ENCODE peak calls at places on chromosomes 5 and 9, in seven cellular contexts. One of them, this sample, is unnamed.

GRCh38 chr5:79133121-79133656 is 21.6 kb downstream of the BHMT start:
- DNase-seq in lung: no peak
- DNase-seq in stomach: no peak
- DNase-seq in IMR-90: peak
- DNase-seq in body of pancreas: no peak
- DNase-seq in astrocyte of the cerebellum: peak
- DNase-seq in brain microvascular endothelial cell: no peak
- DNase-seq in this sample: peak

GRCh38 chr9:99579964-99580363 is 241.7 kb upstream of the NR4A3 start:
- DNase-seq in IMR-90: no peak
- DNase-seq in body of pancreas: peak
- DNase-seq in stomach: no peak
- DNase-seq in astrocyte of the cerebellum: no peak
- DNase-seq in lung: no peak
- DNase-seq in brain microvascular endothelial cell: no peak
- DNase-seq in this sample: no peak

GRCh38 chr5:160312960-160313734 is 783 bp upstream of the CCNJL start:
- DNase-seq in IMR-90: no peak
- DNase-seq in stomach: no peak
- DNase-seq in body of pancreas: no peak
- DNase-seq in lung: no peak
- DNase-seq in brain microvascular endothelial cell: no peak
- DNase-seq in astrocyte of the cerebellum: no peak
- DNase-seq in this sample: no peak

GRCh38 chr9:93652604-93653592 is 76.5 kb downstream of the PHF2 start:
- DNase-seq in body of pancreas: no peak
- DNase-seq in IMR-90: no peak
- DNase-seq in astrocyte of the cerebellum: no peak
- DNase-seq in brain microvascular endothelial cell: no peak
- DNase-seq in lung: no peak
- DNase-seq in stomach: no peak
- DNase-seq in this sample: no peak

GRCh38 chr5:173714551-173715428 is 98.3 kb upstream of the BOD1 start:
- DNase-seq in stomach: no peak
- DNase-seq in IMR-90: peak
- DNase-seq in astrocyte of the cerebellum: peak
- DNase-seq in body of pancreas: peak
- DNase-seq in lung: no peak
- DNase-seq in brain microvascular endothelial cell: peak
- DNase-seq in this sample: no peak

GRCh38 chr9:121362813-121363585 is 7.1 kb downstream of the STOM start:
- DNase-seq in body of pancreas: no peak
- DNase-seq in brain microvascular endothelial cell: no peak
- DNase-seq in astrocyte of the cerebellum: no peak
- DNase-seq in stomach: no peak
- DNase-seq in lung: no peak
- DNase-seq in IMR-90: peak
- DNase-seq in this sample: no peak

GRCh38 chr9:2260401-2261306 is 245.5 kb downstream of the SMARCA2 start:
- DNase-seq in IMR-90: peak
- DNase-seq in body of pancreas: peak
- DNase-seq in lung: no peak
- DNase-seq in brain microvascular endothelial cell: peak
- DNase-seq in stomach: peak
- DNase-seq in astrocyte of the cerebellum: no peak
- DNase-seq in this sample: peak

GRCh38 chr9:114017741-114018715 is 60.1 kb downstream of the AMBP start:
- DNase-seq in brain microvascular endothelial cell: no peak
- DNase-seq in IMR-90: no peak
- DNase-seq in body of pancreas: no peak
- DNase-seq in lung: peak
- DNase-seq in stomach: peak
- DNase-seq in astrocyte of the cerebellum: no peak
- DNase-seq in this sample: no peak

GRCh38 chr5:40572947-40573346 is 106.8 kb upstream of the PTGER4 start:
- DNase-seq in astrocyte of the cerebellum: no peak
- DNase-seq in lung: no peak
- DNase-seq in body of pancreas: peak
- DNase-seq in IMR-90: peak
- DNase-seq in stomach: no peak
- DNase-seq in brain microvascular endothelial cell: peak
- DNase-seq in this sample: no peak

GRCh38 chr5:14342306-14342705 is 199.2 kb downstream of the TRIO start:
- DNase-seq in brain microvascular endothelial cell: peak
- DNase-seq in IMR-90: peak
- DNase-seq in astrocyte of the cerebellum: no peak
- DNase-seq in stomach: peak
- DNase-seq in lung: no peak
- DNase-seq in body of pancreas: peak
- DNase-seq in this sample: no peak

GRCh38 chr5:154390096-154390495 is 55.7 kb upstream of the SAP30L start:
- DNase-seq in lung: no peak
- DNase-seq in body of pancreas: no peak
- DNase-seq in stomach: no peak
- DNase-seq in IMR-90: peak
- DNase-seq in astrocyte of the cerebellum: no peak
- DNase-seq in brain microvascular endothelial cell: peak
- DNase-seq in this sample: no peak

GRCh38 chr5:145554399-145554798 is 280.7 kb downstream of the PRELID2 start:
- DNase-seq in brain microvascular endothelial cell: peak
- DNase-seq in body of pancreas: peak
- DNase-seq in lung: no peak
- DNase-seq in astrocyte of the cerebellum: peak
- DNase-seq in IMR-90: peak
- DNase-seq in stomach: no peak
- DNase-seq in this sample: peak

GRCh38 chr9:38392235-38393127 is at the start of gene ALDH1B1:
- DNase-seq in brain microvascular endothelial cell: peak
- DNase-seq in IMR-90: peak
- DNase-seq in lung: peak
- DNase-seq in astrocyte of the cerebellum: peak
- DNase-seq in body of pancreas: peak
- DNase-seq in stomach: peak
- DNase-seq in this sample: peak

GRCh38 chr5:8848362-8848761 is 697.5 kb downstream of the SEMA5A start:
- DNase-seq in stomach: no peak
- DNase-seq in brain microvascular endothelial cell: no peak
- DNase-seq in astrocyte of the cerebellum: no peak
- DNase-seq in IMR-90: no peak
- DNase-seq in body of pancreas: no peak
- DNase-seq in lung: no peak
- DNase-seq in this sample: no peak

GRCh38 chr9:110076894-110077725 is 130.8 kb downstream of the C9orf152 start:
- DNase-seq in body of pancreas: no peak
- DNase-seq in brain microvascular endothelial cell: peak
- DNase-seq in stomach: no peak
- DNase-seq in lung: no peak
- DNase-seq in astrocyte of the cerebellum: peak
- DNase-seq in IMR-90: peak
- DNase-seq in this sample: peak

GRCh38 chr9:133577463-133578112 is 31.6 kb downstream of the FAM163B start:
- DNase-seq in brain microvascular endothelial cell: no peak
- DNase-seq in body of pancreas: no peak
- DNase-seq in astrocyte of the cerebellum: no peak
- DNase-seq in IMR-90: no peak
- DNase-seq in lung: no peak
- DNase-seq in stomach: no peak
- DNase-seq in this sample: no peak

GRCh38 chr9:107789001-107789710 is 299.6 kb upstream of the KLF4 start:
- DNase-seq in astrocyte of the cerebellum: no peak
- DNase-seq in body of pancreas: no peak
- DNase-seq in stomach: no peak
- DNase-seq in brain microvascular endothelial cell: no peak
- DNase-seq in IMR-90: no peak
- DNase-seq in lung: no peak
- DNase-seq in this sample: no peak

GRCh38 chr5:150208187-150209015 is 18.5 kb downstream of the SLC6A7 start:
- DNase-seq in lung: no peak
- DNase-seq in stomach: no peak
- DNase-seq in astrocyte of the cerebellum: no peak
- DNase-seq in body of pancreas: no peak
- DNase-seq in brain microvascular endothelial cell: peak
- DNase-seq in IMR-90: peak
- DNase-seq in this sample: no peak

GRCh38 chr5:144002866-144003265 is 167.6 kb downstream of the YIPF5 start:
- DNase-seq in stomach: no peak
- DNase-seq in IMR-90: no peak
- DNase-seq in brain microvascular endothelial cell: no peak
- DNase-seq in lung: no peak
- DNase-seq in astrocyte of the cerebellum: no peak
- DNase-seq in body of pancreas: no peak
- DNase-seq in this sample: no peak

GRCh38 chr5:16489322-16489791 is 23.8 kb upstream of the ZNF622 start:
- DNase-seq in IMR-90: peak
- DNase-seq in lung: no peak
- DNase-seq in brain microvascular endothelial cell: no peak
- DNase-seq in stomach: no peak
- DNase-seq in astrocyte of the cerebellum: peak
- DNase-seq in body of pancreas: peak
- DNase-seq in this sample: no peak
- TF ChIP-seq CTCF in IMR-90: peak
- TF ChIP-seq CTCF in lung: peak
- TF ChIP-seq CTCF in brain microvascular endothelial cell: peak
- TF ChIP-seq CTCF in stomach: peak
- TF ChIP-seq CTCF in astrocyte of the cerebellum: peak
- TF ChIP-seq CTCF in body of pancreas: peak
- TF ChIP-seq CTCF in this sample: peak

GRCh38 chr5:136084698-136085097 is 47.9 kb upstream of the SMAD5 start:
- DNase-seq in stomach: peak
- DNase-seq in astrocyte of the cerebellum: no peak
- DNase-seq in lung: no peak
- DNase-seq in body of pancreas: peak
- DNase-seq in IMR-90: no peak
- DNase-seq in brain microvascular endothelial cell: no peak
- DNase-seq in this sample: no peak

GRCh38 chr5:136080483-136081180 is 51.8 kb downstream of the TGFBI start:
- DNase-seq in brain microvascular endothelial cell: peak
- DNase-seq in lung: peak
- DNase-seq in IMR-90: peak
- DNase-seq in stomach: peak
- DNase-seq in astrocyte of the cerebellum: peak
- DNase-seq in body of pancreas: peak
- DNase-seq in this sample: peak

GRCh38 chr5:136080113-136080482 is 51.3 kb downstream of the TGFBI start:
- DNase-seq in brain microvascular endothelial cell: peak
- DNase-seq in body of pancreas: no peak
- DNase-seq in stomach: no peak
- DNase-seq in astrocyte of the cerebellum: no peak
- DNase-seq in lung: no peak
- DNase-seq in IMR-90: no peak
- DNase-seq in this sample: no peak

GRCh38 chr5:136081192-136081591 is 51.5 kb upstream of the SMAD5 start:
- DNase-seq in lung: no peak
- DNase-seq in astrocyte of the cerebellum: no peak
- DNase-seq in IMR-90: no peak
- DNase-seq in body of pancreas: no peak
- DNase-seq in stomach: no peak
- DNase-seq in brain microvascular endothelial cell: no peak
- DNase-seq in this sample: no peak

GRCh38 chr5:136082390-136083193 is 50.1 kb upstream of the SMAD5 start:
- DNase-seq in stomach: peak
- DNase-seq in brain microvascular endothelial cell: peak
- DNase-seq in lung: peak
- DNase-seq in astrocyte of the cerebellum: peak
- DNase-seq in body of pancreas: peak
- DNase-seq in IMR-90: peak
- DNase-seq in this sample: no peak
- H3K4me3 ChIP-seq in stomach: no peak
- H3K4me3 ChIP-seq in brain microvascular endothelial cell: no peak
- H3K4me3 ChIP-seq in lung: no peak
- H3K4me3 ChIP-seq in astrocyte of the cerebellum: no peak
- H3K4me3 ChIP-seq in body of pancreas: no peak
- H3K4me3 ChIP-seq in IMR-90: no peak
- H3K4me3 ChIP-seq in this sample: no peak

DNA sequence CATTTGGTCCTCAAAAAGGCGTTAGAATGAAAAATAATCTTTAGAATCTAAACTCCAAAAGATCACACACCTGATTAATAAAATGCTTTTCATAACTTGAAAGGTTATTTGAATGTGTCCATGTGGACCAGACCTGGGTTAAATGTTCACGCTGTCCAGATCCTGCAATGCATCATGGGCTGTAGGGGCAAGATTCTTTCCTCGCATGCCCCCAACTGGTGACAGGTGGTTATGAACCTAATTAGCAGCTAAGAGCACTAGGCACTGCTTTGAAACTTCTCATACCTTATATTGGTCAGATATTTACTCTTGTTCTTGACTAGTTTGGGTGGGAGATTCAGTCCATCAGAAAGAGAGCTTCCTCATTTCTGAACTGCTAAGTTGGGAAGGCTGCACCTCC is 19.3 kb upstream of the PIP5K1B start:
- DNase-seq in astrocyte of the cerebellum: no peak
- DNase-seq in brain microvascular endothelial cell: no peak
- DNase-seq in body of pancreas: peak
- DNase-seq in stomach: peak
- DNase-seq in IMR-90: no peak
- DNase-seq in lung: peak
- DNase-seq in this sample: no peak
- TF ChIP-seq CTCF in astrocyte of the cerebellum: no peak
- TF ChIP-seq CTCF in brain microvascular endothelial cell: no peak
- TF ChIP-seq CTCF in body of pancreas: peak
- TF ChIP-seq CTCF in stomach: peak
- TF ChIP-seq CTCF in IMR-90: peak
- TF ChIP-seq CTCF in lung: no peak
- TF ChIP-seq CTCF in this sample: peak

GRCh38 chr9:21533597-21533996 is 51.5 kb upstream of the IFNE start:
- DNase-seq in brain microvascular endothelial cell: no peak
- DNase-seq in body of pancreas: no peak
- DNase-seq in lung: no peak
- DNase-seq in astrocyte of the cerebellum: no peak
- DNase-seq in stomach: no peak
- DNase-seq in IMR-90: no peak
- DNase-seq in this sample: no peak
- H3K4me3 ChIP-seq in brain microvascular endothelial cell: no peak
- H3K4me3 ChIP-seq in body of pancreas: no peak
- H3K4me3 ChIP-seq in lung: no peak
- H3K4me3 ChIP-seq in astrocyte of the cerebellum: no peak
- H3K4me3 ChIP-seq in stomach: no peak
- H3K4me3 ChIP-seq in IMR-90: no peak
- H3K4me3 ChIP-seq in this sample: no peak

GRCh38 chr5:181121675-181122561 is 9.1 kb downstream of the OR2V1 start:
- DNase-seq in body of pancreas: no peak
- DNase-seq in astrocyte of the cerebellum: no peak
- DNase-seq in IMR-90: no peak
- DNase-seq in brain microvascular endothelial cell: no peak
- DNase-seq in stomach: no peak
- DNase-seq in lung: no peak
- DNase-seq in this sample: no peak
- TF ChIP-seq CTCF in body of pancreas: no peak
- TF ChIP-seq CTCF in astrocyte of the cerebellum: no peak
- TF ChIP-seq CTCF in IMR-90: no peak
- TF ChIP-seq CTCF in brain microvascular endothelial cell: peak
- TF ChIP-seq CTCF in stomach: no peak
- TF ChIP-seq CTCF in lung: no peak
- TF ChIP-seq CTCF in this sample: no peak

This sample was measured in kidney epithelial cell.